ENCODE peak calls at places on chromosomes 6 and 20, in six cellular contexts. H, P, D, B, X and N are unnamed samples.

GRCh38 chr20:573414-574296 is 30.1 kb upstream of the CSNK2A1 start:
- DNase-seq in H (no peak), B (no peak), P (no peak), X (no peak), D (no peak), N (no peak)

GRCh38 chr6:9398794-9399373 is 963.5 kb upstream of the SLC35B3 start:
- DNase-seq in P (no peak), D (no peak), X (no peak), B (no peak), H (peak), N (no peak)

GRCh38 chr6:116511424-116512131 is at the start of gene CALHM5:
- DNase-seq in P (peak), X (peak), D (peak), H (no peak), B (peak), N (peak)

GRCh38 chr6:158283304-158284005 is 28.8 kb upstream of the TULP4 start:
- DNase-seq in P (no peak), D (peak), X (no peak), H (no peak), B (peak), N (peak)

GRCh38 chr6:36314221-36315014 is 22.3 kb downstream of the BNIP5 start:
- DNase-seq in P (no peak), D (peak), X (peak), B (no peak), H (no peak), N (peak)

GRCh38 chr6:75065524-75065923 is 140.3 kb downstream of the COL12A1 start:
- DNase-seq in X (peak), B (peak), H (no peak), D (peak), P (no peak), N (peak)

GRCh38 chr6:130473886-130474285 is 108.1 kb downstream of the TMEM200A start:
- DNase-seq in D (peak), X (peak), B (peak), H (no peak), P (no peak), N (peak)

GRCh38 chr6:158066161-158066781 is 84.6 kb downstream of the SYNJ2 start:
- DNase-seq in X (peak), B (no peak), D (no peak), H (no peak), P (no peak), N (no peak)

GRCh38 chr6:4677011-4677750 is 99.0 kb upstream of the CDYL start:
- DNase-seq in B (no peak), X (no peak), H (no peak), P (no peak), D (no peak), N (no peak)